ENCODE peak calls at places on chromosomes 12 and 14, in four cellular contexts. One of them, this sample, is unnamed.

GRCh38 chr12:131869871-131870418 is 24.5 kb upstream of the ULK1 start:
- DNase-seq in A549: peak
- DNase-seq in Calu3: peak
- DNase-seq in AG04449: no peak
- DNase-seq in this sample: no peak

GRCh38 chr12:53181935-53182334 is 1.2 kb upstream of the CSAD start:
- DNase-seq in A549: no peak
- DNase-seq in Calu3: no peak
- DNase-seq in AG04449: no peak
- DNase-seq in this sample: no peak

GRCh38 chr14:51848120-51848519 is 12.3 kb upstream of the GNG2 start:
- DNase-seq in A549: no peak
- DNase-seq in Calu3: no peak
- DNase-seq in AG04449: no peak
- DNase-seq in this sample: peak

GRCh38 chr12:117151195-117152031 is 38.9 kb downstream of the FBXO21 start:
- DNase-seq in A549: peak
- DNase-seq in Calu3: peak
- DNase-seq in AG04449: no peak
- DNase-seq in this sample: peak

GRCh38 chr12:29882771-29883315 is 99.1 kb upstream of the TMTC1 start:
- DNase-seq in A549: no peak
- DNase-seq in Calu3: no peak
- DNase-seq in AG04449: no peak
- DNase-seq in this sample: no peak

GRCh38 chr14:100640481-100641273 is 53.5 kb upstream of the BEGAIN start:
- DNase-seq in A549: no peak
- DNase-seq in Calu3: no peak
- DNase-seq in AG04449: no peak
- DNase-seq in this sample: peak

GRCh38 chr14:101878222-101879211 is 85.9 kb upstream of the DYNC1H1 start:
- DNase-seq in A549: no peak
- DNase-seq in Calu3: no peak
- DNase-seq in AG04449: no peak
- DNase-seq in this sample: peak

GRCh38 chr12:93790472-93791152 is 113.4 kb downstream of the CRADD start:
- DNase-seq in A549: peak
- DNase-seq in Calu3: peak
- DNase-seq in AG04449: peak
- DNase-seq in this sample: peak

GRCh38 chr14:34018564-34019244 is 67.8 kb upstream of the EGLN3 start:
- DNase-seq in A549: no peak
- DNase-seq in Calu3: no peak
- DNase-seq in AG04449: no peak
- DNase-seq in this sample: peak

GRCh38 chr12:262817-263216 is at the start of gene SLC6A13:
- DNase-seq in A549: no peak
- DNase-seq in Calu3: no peak
- DNase-seq in AG04449: no peak
- DNase-seq in this sample: no peak

GRCh38 chr12:79206871-79207270 is 342.3 kb downstream of the SYT1 start:
- DNase-seq in A549: no peak
- DNase-seq in Calu3: peak
- DNase-seq in AG04449: no peak
- DNase-seq in this sample: no peak

GRCh38 chr14:100871234-100872186 is 32.0 kb downstream of the RTL1 start:
- DNase-seq in A549: peak
- DNase-seq in Calu3: no peak
- DNase-seq in AG04449: peak
- DNase-seq in this sample: peak

GRCh38 chr14:104931323-104931770 is 6.7 kb downstream of the PLD4 start:
- DNase-seq in A549: no peak
- DNase-seq in Calu3: no peak
- DNase-seq in AG04449: no peak
- DNase-seq in this sample: no peak

GRCh38 chr12:132074216-132074615 is 69.9 kb downstream of the DDX51 start:
- DNase-seq in A549: no peak
- DNase-seq in Calu3: no peak
- DNase-seq in AG04449: no peak
- DNase-seq in this sample: no peak

GRCh38 chr14:101876539-101876938 is 87.8 kb upstream of the DYNC1H1 start:
- DNase-seq in A549: no peak
- DNase-seq in Calu3: no peak
- DNase-seq in AG04449: no peak
- DNase-seq in this sample: peak

GRCh38 chr14:32622742-32623141 is 293.6 kb downstream of the AKAP6 start:
- DNase-seq in A549: no peak
- DNase-seq in Calu3: no peak
- DNase-seq in AG04449: no peak
- DNase-seq in this sample: no peak

GRCh38 chr14:41972531-41972930 is 365.9 kb downstream of the LRFN5 start:
- DNase-seq in A549: no peak
- DNase-seq in Calu3: no peak
- DNase-seq in AG04449: no peak
- DNase-seq in this sample: no peak

GRCh38 chr12:225012-225411 is 11.1 kb upstream of the SLC6A12 start:
- DNase-seq in A549: no peak
- DNase-seq in Calu3: no peak
- DNase-seq in AG04449: no peak
- DNase-seq in this sample: no peak

GRCh38 chr12:117587646-117588287 is 226.3 kb upstream of the NOS1 start:
- DNase-seq in A549: peak
- DNase-seq in Calu3: peak
- DNase-seq in AG04449: no peak
- DNase-seq in this sample: peak

GRCh38 chr12:78407722-78408121 is 456.9 kb upstream of the SYT1 start:
- DNase-seq in A549: no peak
- DNase-seq in Calu3: no peak
- DNase-seq in AG04449: no peak
- DNase-seq in this sample: no peak

GRCh38 chr12:102478416-102479098 is 1.8 kb downstream of the IGF1 start:
- DNase-seq in A549: no peak
- DNase-seq in Calu3: no peak
- DNase-seq in AG04449: no peak
- DNase-seq in this sample: peak

GRCh38 chr14:35155962-35156361 is 33.6 kb downstream of the PRORP start:
- DNase-seq in A549: no peak
- DNase-seq in Calu3: peak
- DNase-seq in AG04449: peak
- DNase-seq in this sample: no peak

GRCh38 chr12:15801770-15802393 is 12.7 kb upstream of the EPS8 start:
- DNase-seq in A549: no peak
- DNase-seq in Calu3: no peak
- DNase-seq in AG04449: no peak
- DNase-seq in this sample: no peak

GRCh38 chr12:56990648-56991318 is 15.6 kb downstream of the ZBTB39 start:
- DNase-seq in A549: no peak
- DNase-seq in Calu3: no peak
- DNase-seq in AG04449: no peak
- DNase-seq in this sample: no peak

GRCh38 chr12:18461738-18462137 is 200.4 kb downstream of the PIK3C2G start:
- DNase-seq in A549: no peak
- DNase-seq in Calu3: no peak
- DNase-seq in AG04449: no peak
- DNase-seq in this sample: no peak

GRCh38 chr14:37493606-37494005 is 101.4 kb downstream of the FOXA1 start:
- DNase-seq in A549: no peak
- DNase-seq in Calu3: no peak
- DNase-seq in AG04449: no peak
- DNase-seq in this sample: no peak

GRCh38 chr12:31118347-31118830 is 44.7 kb downstream of the DDX11 start:
- DNase-seq in A549: peak
- DNase-seq in Calu3: no peak
- DNase-seq in AG04449: no peak
- DNase-seq in this sample: peak

GRCh38 chr14:82621881-82622450 is 1088.3 kb upstream of the SEL1L start:
- DNase-seq in A549: no peak
- DNase-seq in Calu3: no peak
- DNase-seq in AG04449: no peak
- DNase-seq in this sample: no peak
- TF ChIP-seq CTCF in A549: no peak
- TF ChIP-seq CTCF in Calu3: no peak
- TF ChIP-seq CTCF in AG04449: no peak
- TF ChIP-seq CTCF in this sample: no peak

DNA sequence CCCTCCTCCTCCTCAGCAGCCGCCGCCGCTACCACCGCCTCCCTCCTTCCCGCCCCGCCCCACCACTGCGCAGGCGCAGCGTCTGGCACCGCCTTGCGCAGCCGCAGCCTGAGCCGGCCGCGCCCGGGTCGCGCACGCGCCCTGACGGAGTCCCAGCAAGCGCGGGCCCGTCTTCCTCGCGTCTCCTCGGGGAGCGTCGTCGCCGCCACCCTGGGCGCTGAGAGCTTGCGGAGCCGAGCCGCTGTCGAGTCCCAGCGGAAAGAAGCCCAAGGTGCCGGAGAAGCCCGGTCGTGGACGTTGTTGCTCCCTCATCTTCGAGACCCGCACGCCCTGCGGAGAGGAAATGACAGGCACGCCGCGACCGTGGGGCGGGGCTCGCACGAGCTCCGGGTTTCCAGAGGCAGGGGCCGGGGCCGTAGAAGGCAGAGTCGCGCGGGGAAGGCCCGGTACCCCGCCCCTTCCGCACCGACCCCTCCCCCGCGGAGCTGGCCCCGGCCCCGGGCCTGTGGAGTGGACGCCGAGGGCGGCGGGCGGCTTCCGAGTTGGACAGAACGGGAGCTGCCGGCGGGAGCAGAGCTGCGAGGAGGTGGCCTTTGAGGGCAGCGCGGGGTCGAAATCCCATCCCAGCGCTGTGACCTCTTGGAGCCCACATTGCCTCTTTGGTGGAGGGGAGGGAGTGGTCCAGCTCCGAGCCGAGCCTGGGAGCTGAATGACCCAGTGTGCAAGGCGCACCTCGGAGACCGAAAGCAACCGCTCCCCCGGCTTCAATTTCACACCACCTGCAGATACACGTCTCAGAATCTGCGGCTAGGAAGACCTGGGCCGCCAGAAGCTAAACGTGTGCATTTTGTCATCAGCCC is 469 bp upstream of the RAB35 start:
- DNase-seq in A549: peak
- DNase-seq in Calu3: peak
- DNase-seq in AG04449: peak
- DNase-seq in this sample: peak
- TF ChIP-seq CTCF in A549: no peak
- TF ChIP-seq CTCF in Calu3: no peak
- TF ChIP-seq CTCF in AG04449: no peak
- TF ChIP-seq CTCF in this sample: no peak

DNA sequence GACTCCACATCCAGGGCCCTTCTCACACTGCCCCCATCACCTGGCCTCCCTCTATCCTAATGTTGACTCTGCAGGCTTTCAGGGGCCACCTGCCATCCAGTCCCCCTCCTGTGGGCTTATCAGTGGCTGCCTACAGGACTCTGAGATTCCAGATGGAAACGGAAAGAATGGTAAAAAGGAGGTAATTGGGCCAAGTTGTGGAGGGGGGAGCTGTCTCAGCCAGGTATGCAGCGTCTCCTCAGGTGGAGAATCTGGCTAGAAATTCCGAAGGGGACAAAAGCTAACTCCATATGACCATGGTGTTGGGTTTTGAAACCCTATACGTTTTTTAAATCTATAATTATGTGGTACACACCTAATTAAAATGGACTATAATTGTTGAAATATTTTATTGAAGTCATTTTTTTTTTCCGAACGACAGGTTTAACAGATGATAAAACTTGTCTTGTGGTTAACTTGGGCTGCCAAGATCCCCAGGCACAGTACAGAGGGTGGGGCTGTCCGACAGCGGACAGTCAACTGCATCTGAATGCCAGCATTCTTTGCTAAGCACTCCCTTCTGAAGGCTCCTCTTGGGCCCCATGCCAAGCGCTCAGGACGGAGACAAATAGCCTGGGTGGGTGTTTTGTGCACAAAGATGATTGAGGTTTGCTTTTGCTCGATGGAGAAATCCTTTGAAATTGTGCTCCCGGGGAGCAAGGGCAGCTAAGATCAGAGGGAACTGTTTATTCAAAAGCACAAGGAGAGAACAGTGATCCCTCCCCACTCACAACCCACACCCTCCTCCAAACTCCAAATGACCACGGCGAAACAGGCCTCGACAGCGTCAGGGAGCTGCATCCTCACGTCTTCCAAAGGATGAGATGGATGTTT is 365.6 kb downstream of the BCL11B start:
- DNase-seq in A549: peak
- DNase-seq in Calu3: peak
- DNase-seq in AG04449: no peak
- DNase-seq in this sample: no peak
- TF ChIP-seq CTCF in A549: no peak
- TF ChIP-seq CTCF in Calu3: no peak
- TF ChIP-seq CTCF in AG04449: no peak
- TF ChIP-seq CTCF in this sample: no peak

GRCh38 chr12:128190614-128191013 is 76.4 kb upstream of the TMEM132C start:
- DNase-seq in A549: no peak
- DNase-seq in Calu3: no peak
- DNase-seq in AG04449: no peak
- DNase-seq in this sample: no peak
- TF ChIP-seq CTCF in A549: no peak
- TF ChIP-seq CTCF in Calu3: no peak
- TF ChIP-seq CTCF in AG04449: no peak
- TF ChIP-seq CTCF in this sample: peak

GRCh38 chr12:27012239-27012981 is 1.8 kb downstream of the TM7SF3 start:
- DNase-seq in A549: no peak
- DNase-seq in Calu3: no peak
- DNase-seq in AG04449: no peak
- DNase-seq in this sample: no peak

GRCh38 chr12:27012982-27013255 is 1.3 kb downstream of the TM7SF3 start:
- DNase-seq in A549: no peak
- DNase-seq in Calu3: no peak
- DNase-seq in AG04449: no peak
- DNase-seq in this sample: no peak

GRCh38 chr12:27008070-27008469 is 6.1 kb downstream of the TM7SF3 start:
- DNase-seq in A549: no peak
- DNase-seq in Calu3: no peak
- DNase-seq in AG04449: no peak
- DNase-seq in this sample: no peak

GRCh38 chr12:27006797-27007467 is 7.3 kb downstream of the TM7SF3 start:
- DNase-seq in A549: no peak
- DNase-seq in Calu3: no peak
- DNase-seq in AG04449: no peak
- DNase-seq in this sample: no peak

GRCh38 chr12:27009926-27010325 is 4.3 kb downstream of the TM7SF3 start:
- DNase-seq in A549: no peak
- DNase-seq in Calu3: no peak
- DNase-seq in AG04449: no peak
- DNase-seq in this sample: no peak
- TF ChIP-seq CTCF in A549: no peak
- TF ChIP-seq CTCF in Calu3: no peak
- TF ChIP-seq CTCF in AG04449: no peak
- TF ChIP-seq CTCF in this sample: no peak